ENCODE peak calls at places on chromosomes 4 and X, in ten cellular contexts. J is globus pallidus, X is NCI-H748 treated with DMSO at 0.1 percent for 48 hours, B is GM19239, Q is M059J, P is OCI-LY7, K is RPMI8226, T is SW 1271, D is neural progenitor cell, C is progenitor cell of endocrine pancreas. F is an unnamed sample.
A peak's percentile ranks its signal among the peaks of the same experiment; 100 is the strongest.

GRCh38 chrX:103063918-103064434 is at the start of gene BEX1:
- DNase-seq in J (peak; percentile 81), Q (peak; percentile 90), B (no peak), X (peak; percentile 76), T (no peak), C (peak; percentile 57), K (peak; percentile 25), P (no peak), D (peak; percentile 73), F (no peak)

GRCh38 chr4:184838249-184839074 is 12.7 kb upstream of the ACSL1 start:
- DNase-seq in Q (peak; percentile 8), J (no peak), D (no peak), T (no peak), X (no peak), P (no peak), K (no peak), C (no peak), B (no peak), F (no peak)

GRCh38 chr4:168632246-168632832 is 135.5 kb downstream of the PALLD start:
- DNase-seq in B (no peak), T (no peak), Q (no peak), C (no peak), J (peak; percentile 8), X (no peak), K (no peak), D (peak; percentile 87), P (no peak), F (no peak)

GRCh38 chr4:156113138-156113537 is 159.5 kb upstream of the CTSO start:
- DNase-seq in C (no peak), P (no peak), J (no peak), T (no peak), K (no peak), X (no peak), B (no peak), Q (peak; percentile 39), D (no peak), F (peak; percentile 25)

GRCh38 chr4:158823461-158823873 is 54.6 kb downstream of the FNIP2 start:
- DNase-seq in T (no peak), K (peak; percentile 38), X (no peak), D (no peak), P (no peak), Q (peak; percentile 54), C (no peak), B (no peak), J (no peak), F (no peak)

GRCh38 chrX:108270280-108270679 is 167.9 kb downstream of the COL4A6 start:
- DNase-seq in X (no peak), B (no peak), Q (no peak), K (no peak), J (no peak), D (no peak), C (no peak), T (no peak), P (no peak), F (no peak)

GRCh38 chrX:111151764-111152163 is 55.8 kb downstream of the PAK3 start:
- DNase-seq in D (no peak), P (no peak), T (no peak), X (no peak), Q (peak; percentile 18), J (no peak), K (no peak), C (no peak), B (no peak), F (no peak)

GRCh38 chr4:40833212-40833611 is 83.5 kb downstream of the NSUN7 start:
- DNase-seq in P (no peak), D (no peak), Q (no peak), K (no peak), C (no peak), J (no peak), T (no peak), B (no peak), X (no peak), F (no peak)

GRCh38 chrX:352181-352580 is 33.6 kb upstream of the GTPBP6 start:
- DNase-seq in J (no peak), D (no peak), B (no peak), T (no peak), K (no peak), P (no peak), Q (no peak), C (no peak), X (no peak), F (no peak)

GRCh38 chr4:10180927-10181744 is 64.5 kb upstream of the WDR1 start:
- DNase-seq in X (no peak), C (no peak), D (no peak), B (peak; percentile 40), Q (peak; percentile 85), J (no peak), K (no peak), T (peak; percentile 16), P (peak; percentile 3), F (no peak)

GRCh38 chr4:26132858-26133257 is 188.0 kb upstream of the RBPJ start:
- DNase-seq in Q (no peak), P (peak; percentile 8), C (no peak), D (no peak), X (no peak), T (no peak), K (peak; percentile 3), B (no peak), J (no peak), F (no peak)

GRCh38 chr4:159015862-159016261 is 87.0 kb upstream of the RAPGEF2 start:
- DNase-seq in D (no peak), J (no peak), X (no peak), T (no peak), K (no peak), P (no peak), B (no peak), C (no peak), Q (no peak), F (no peak)

GRCh38 chrX:13750204-13750603 is 15.7 kb downstream of the OFD1 start:
- DNase-seq in T (no peak), B (no peak), K (peak; percentile 78), J (no peak), X (peak; percentile 19), P (peak; percentile 64), Q (peak; percentile 61), C (no peak), D (peak; percentile 31), F (peak; percentile 30)

GRCh38 chr4:24742773-24743676 is 52.3 kb upstream of the SOD3 start:
- DNase-seq in C (no peak), D (peak; percentile 8), B (no peak), T (no peak), P (no peak), Q (peak; percentile 12), K (no peak), J (no peak), X (no peak), F (no peak)

GRCh38 chrX:69133561-69134542 is 31.4 kb downstream of the PJA1 start:
- DNase-seq in K (peak; percentile 30), X (no peak), T (peak; percentile 25), J (no peak), C (no peak), Q (peak; percentile 76), D (peak; percentile 75), P (peak; percentile 25), B (no peak), F (no peak)

GRCh38 chr4:1008840-1009646 is 2.4 kb upstream of the FGFRL1 start:
- DNase-seq in D (no peak), T (no peak), X (no peak), P (peak; percentile 28), C (no peak), B (no peak), K (peak; percentile 59), J (peak; percentile 26), Q (no peak), F (no peak)

GRCh38 chrX:27598312-27598711 is 8.2 kb downstream of the DCAF8L2 start:
- DNase-seq in T (no peak), P (no peak), C (no peak), Q (no peak), B (no peak), X (no peak), J (peak; percentile 8), D (peak; percentile 66), K (no peak), F (no peak)

GRCh38 chr4:168993724-168994510 is 16.1 kb downstream of the CBR4 start:
- DNase-seq in X (no peak), P (no peak), B (no peak), C (no peak), T (no peak), Q (peak; percentile 26), D (no peak), K (no peak), J (no peak), F (no peak)

GRCh38 chrX:153803211-153804099 is 9.0 kb downstream of the SSR4 start:
- DNase-seq in B (no peak), C (no peak), Q (no peak), D (no peak), X (no peak), K (no peak), J (no peak), T (no peak), P (no peak), F (no peak)

GRCh38 chr4:89438102-89438831 is 130.7 kb upstream of the GPRIN3 start:
- DNase-seq in C (peak; percentile 13), X (no peak), Q (peak; percentile 57), B (peak; percentile 27), D (peak; percentile 58), J (peak; percentile 20), P (peak; percentile 66), K (peak; percentile 61), T (peak; percentile 1), F (peak; percentile 85)

GRCh38 chrX:143571521-143571920 is 54.2 kb upstream of the SPANXN3 start:
- DNase-seq in X (no peak), D (no peak), K (no peak), J (no peak), B (no peak), P (no peak), C (no peak), Q (no peak), T (no peak), F (no peak)

GRCh38 chr4:182924497-182924896 is 7.3 kb upstream of the DCTD start:
- DNase-seq in X (no peak), B (no peak), J (no peak), D (no peak), P (no peak), Q (no peak), T (no peak), K (no peak), C (no peak), F (no peak)

GRCh38 chr4:165464813-165465381 is 86.1 kb downstream of the CPE start:
- DNase-seq in C (no peak), X (peak; percentile 56), B (peak; percentile 10), T (no peak), Q (peak; percentile 23), J (peak; percentile 53), K (peak; percentile 20), D (peak; percentile 37), P (peak; percentile 55), F (peak; percentile 84)

GRCh38 chr4:72744103-72744725 is 175.2 kb upstream of the ADAMTS3 start:
- DNase-seq in P (no peak), D (no peak), K (no peak), C (no peak), J (no peak), B (no peak), T (no peak), X (no peak), Q (peak; percentile 1), F (no peak)

GRCh38 chr4:89682808-89683207 is 154.2 kb downstream of the SNCA start:
- DNase-seq in J (no peak), X (peak; percentile 0), B (no peak), D (peak; percentile 38), K (no peak), C (no peak), Q (no peak), P (no peak), T (no peak), F (no peak)

GRCh38 chr4:111209706-111210105 is 586.8 kb upstream of the PITX2 start:
- DNase-seq in J (no peak), B (no peak), D (peak; percentile 14), X (no peak), T (no peak), P (no peak), K (no peak), Q (peak; percentile 6), C (no peak), F (no peak)

GRCh38 chrX:88558421-88558820 is 188.6 kb upstream of the CPXCR1 start:
- DNase-seq in B (no peak), Q (no peak), K (no peak), P (no peak), J (no peak), C (no peak), T (no peak), D (no peak), X (no peak), F (no peak)

GRCh38 chr4:179307297-179308136 is 1865.3 kb upstream of the AGA start:
- DNase-seq in J (no peak), K (peak; percentile 48), C (peak; percentile 19), B (no peak), T (no peak), D (peak; percentile 71), P (peak; percentile 55), Q (peak; percentile 23), X (no peak), F (peak; percentile 62)